ENCODE peak calls at places on chromosomes 12 and 14, in five cellular contexts. One of them, this sample, is unnamed.

GRCh38 chr12:67161322-67161918 is 107.7 kb upstream of the CAND1 start:
- DNase-seq in astrocyte: peak
- DNase-seq in HepG2: peak
- DNase-seq in PC-3: peak
- DNase-seq in IMR-90: peak
- DNase-seq in this sample: peak

GRCh38 chr14:24274101-24274543 is 2.7 kb upstream of the RABGGTA start:
- DNase-seq in astrocyte: no peak
- DNase-seq in HepG2: no peak
- DNase-seq in PC-3: peak
- DNase-seq in IMR-90: peak
- DNase-seq in this sample: peak

GRCh38 chr12:106681210-106681609 is 93.3 kb upstream of the RIC8B start:
- DNase-seq in astrocyte: no peak
- DNase-seq in HepG2: no peak
- DNase-seq in PC-3: no peak
- DNase-seq in IMR-90: no peak
- DNase-seq in this sample: no peak

GRCh38 chr12:110686294-110686903 is 2.5 kb downstream of the HVCN1 start:
- DNase-seq in astrocyte: no peak
- DNase-seq in HepG2: no peak
- DNase-seq in PC-3: no peak
- DNase-seq in IMR-90: no peak
- DNase-seq in this sample: no peak

GRCh38 chr14:37985826-37986470 is 221.8 kb upstream of the SSTR1 start:
- DNase-seq in astrocyte: peak
- DNase-seq in HepG2: peak
- DNase-seq in PC-3: peak
- DNase-seq in IMR-90: peak
- DNase-seq in this sample: peak

GRCh38 chr14:101972126-101972785 is 7.9 kb downstream of the DYNC1H1 start:
- DNase-seq in astrocyte: peak
- DNase-seq in HepG2: peak
- DNase-seq in PC-3: peak
- DNase-seq in IMR-90: peak
- DNase-seq in this sample: peak

GRCh38 chr14:35213869-35214387 is 78.3 kb upstream of the PSMA6 start:
- DNase-seq in astrocyte: peak
- DNase-seq in HepG2: peak
- DNase-seq in PC-3: peak
- DNase-seq in IMR-90: peak
- DNase-seq in this sample: peak

GRCh38 chr14:83958359-83958758 is 1571.6 kb upstream of the FLRT2 start:
- DNase-seq in astrocyte: no peak
- DNase-seq in HepG2: no peak
- DNase-seq in PC-3: peak
- DNase-seq in IMR-90: no peak
- DNase-seq in this sample: no peak

GRCh38 chr12:44357476-44357875 is 518.6 kb downstream of the NELL2 start:
- DNase-seq in astrocyte: no peak
- DNase-seq in HepG2: no peak
- DNase-seq in PC-3: no peak
- DNase-seq in IMR-90: no peak
- DNase-seq in this sample: no peak

GRCh38 chr12:103821773-103822172 is 19.3 kb downstream of the NT5DC3 start:
- DNase-seq in astrocyte: peak
- DNase-seq in HepG2: no peak
- DNase-seq in PC-3: peak
- DNase-seq in IMR-90: peak
- DNase-seq in this sample: no peak

GRCh38 chr14:105123981-105124836 is 44.4 kb downstream of the JAG2 start:
- DNase-seq in astrocyte: no peak
- DNase-seq in HepG2: no peak
- DNase-seq in PC-3: no peak
- DNase-seq in IMR-90: no peak
- DNase-seq in this sample: no peak

GRCh38 chr14:87745507-87746118 is 247.4 kb downstream of the GALC start:
- DNase-seq in astrocyte: peak
- DNase-seq in HepG2: peak
- DNase-seq in PC-3: peak
- DNase-seq in IMR-90: peak
- DNase-seq in this sample: peak

GRCh38 chr12:93569656-93570551 is 2.6 kb upstream of the SOCS2 start:
- DNase-seq in astrocyte: peak
- DNase-seq in HepG2: peak
- DNase-seq in PC-3: peak
- DNase-seq in IMR-90: peak
- DNase-seq in this sample: peak

GRCh38 chr12:88575361-88575959 is 4.8 kb downstream of the KITLG start:
- DNase-seq in astrocyte: no peak
- DNase-seq in HepG2: no peak
- DNase-seq in PC-3: no peak
- DNase-seq in IMR-90: no peak
- DNase-seq in this sample: peak

GRCh38 chr12:46711756-46712155 is 114.0 kb downstream of the SLC38A4 start:
- DNase-seq in astrocyte: peak
- DNase-seq in HepG2: no peak
- DNase-seq in PC-3: no peak
- DNase-seq in IMR-90: peak
- DNase-seq in this sample: peak

GRCh38 chr14:90383731-90384542 is 12.9 kb upstream of the CALM1 start:
- DNase-seq in astrocyte: peak
- DNase-seq in HepG2: peak
- DNase-seq in PC-3: peak
- DNase-seq in IMR-90: peak
- DNase-seq in this sample: peak

GRCh38 chr12:89935850-89936249 is 227.2 kb upstream of the ATP2B1 start:
- DNase-seq in astrocyte: no peak
- DNase-seq in HepG2: no peak
- DNase-seq in PC-3: no peak
- DNase-seq in IMR-90: no peak
- DNase-seq in this sample: no peak

GRCh38 chr12:51047655-51048540 is at the start of gene LETMD1:
- DNase-seq in astrocyte: peak
- DNase-seq in HepG2: peak
- DNase-seq in PC-3: peak
- DNase-seq in IMR-90: peak
- DNase-seq in this sample: peak

GRCh38 chr12:90618606-90619005 is 336.4 kb downstream of the CCER1 start:
- DNase-seq in astrocyte: no peak
- DNase-seq in HepG2: no peak
- DNase-seq in PC-3: peak
- DNase-seq in IMR-90: peak
- DNase-seq in this sample: no peak

GRCh38 chr12:124696689-124697476 is 129.5 kb upstream of the NCOR2 start:
- DNase-seq in astrocyte: no peak
- DNase-seq in HepG2: no peak
- DNase-seq in PC-3: no peak
- DNase-seq in IMR-90: no peak
- DNase-seq in this sample: no peak

GRCh38 chr12:6780573-6780972 is 8.3 kb downstream of the LAG3 start:
- DNase-seq in astrocyte: no peak
- DNase-seq in HepG2: no peak
- DNase-seq in PC-3: no peak
- DNase-seq in IMR-90: no peak
- DNase-seq in this sample: no peak

GRCh38 chr12:6777386-6777785 is 5.1 kb downstream of the LAG3 start:
- DNase-seq in astrocyte: no peak
- DNase-seq in HepG2: no peak
- DNase-seq in PC-3: no peak
- DNase-seq in IMR-90: no peak
- DNase-seq in this sample: no peak

GRCh38 chr12:6779667-6780459 is 7.5 kb downstream of the LAG3 start:
- DNase-seq in astrocyte: no peak
- DNase-seq in HepG2: peak
- DNase-seq in PC-3: no peak
- DNase-seq in IMR-90: no peak
- DNase-seq in this sample: no peak

GRCh38 chr12:6778212-6778570 is 5.9 kb downstream of the LAG3 start:
- DNase-seq in astrocyte: no peak
- DNase-seq in HepG2: no peak
- DNase-seq in PC-3: no peak
- DNase-seq in IMR-90: no peak
- DNase-seq in this sample: peak

DNA sequence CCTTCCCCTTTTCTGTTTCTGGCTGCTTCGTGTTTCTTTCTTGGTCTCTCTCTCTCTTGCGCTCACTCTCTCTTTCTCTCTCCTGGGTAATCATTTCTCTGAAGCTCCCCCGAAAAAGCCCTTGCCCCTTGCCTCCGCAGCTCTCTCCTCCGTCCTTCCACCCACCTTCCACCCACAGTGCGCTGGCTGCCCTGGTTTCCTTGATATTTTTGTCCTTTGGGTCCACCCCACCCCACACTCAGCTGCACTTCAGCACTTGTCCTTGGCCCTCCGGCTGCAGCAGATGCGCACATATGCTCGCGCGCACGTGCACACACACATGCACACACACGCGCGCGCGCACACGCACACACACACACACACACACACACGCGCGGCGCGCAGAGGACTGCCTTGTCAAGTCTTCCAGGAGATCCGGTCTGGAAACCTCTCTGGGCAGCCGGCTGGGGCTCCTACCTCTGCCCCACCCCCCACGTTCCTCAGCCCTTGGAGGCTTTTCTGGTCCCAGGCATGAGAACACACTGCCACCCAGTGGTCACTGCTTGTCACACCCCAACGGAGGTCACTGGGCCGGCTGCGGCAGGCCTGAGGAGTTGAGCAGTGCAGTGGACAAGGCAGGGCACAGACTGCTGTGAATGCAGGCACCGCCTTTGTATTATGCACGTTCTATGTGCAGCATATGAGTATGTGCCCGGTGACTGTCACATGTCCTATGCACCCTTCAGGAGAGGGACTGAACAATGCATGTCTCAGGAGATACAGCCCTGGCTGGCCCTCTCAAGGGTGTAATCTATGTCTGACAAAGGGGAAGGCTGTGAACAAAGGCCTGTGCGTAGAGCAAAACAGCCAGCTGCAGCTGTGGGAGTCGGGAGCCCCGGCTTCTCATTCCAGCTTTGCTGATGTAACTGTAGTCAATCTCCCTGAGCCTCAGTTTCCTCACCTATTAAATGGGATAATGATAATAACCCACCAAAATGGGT is 6.5 kb downstream of the LAG3 start:
- DNase-seq in astrocyte: peak
- DNase-seq in HepG2: peak
- DNase-seq in PC-3: peak
- DNase-seq in IMR-90: peak
- DNase-seq in this sample: peak
- H3K27ac ChIP-seq in astrocyte: no peak
- H3K27ac ChIP-seq in HepG2: peak
- H3K27ac ChIP-seq in PC-3: no peak
- H3K27ac ChIP-seq in IMR-90: peak
- H3K27ac ChIP-seq in this sample: no peak

GRCh38 chr14:79580414-79580813 is 630.9 kb downstream of the DIO2 start:
- DNase-seq in astrocyte: no peak
- DNase-seq in HepG2: no peak
- DNase-seq in PC-3: no peak
- DNase-seq in IMR-90: no peak
- DNase-seq in this sample: no peak
- H3K9ac ChIP-seq in astrocyte: no peak
- H3K9ac ChIP-seq in HepG2: no peak
- H3K9ac ChIP-seq in PC-3: no peak
- H3K9ac ChIP-seq in IMR-90: no peak
- H3K9ac ChIP-seq in this sample: no peak

GRCh38 chr12:123441523-123442164 is 5.2 kb upstream of the RILPL2 start:
- DNase-seq in astrocyte: no peak
- DNase-seq in HepG2: no peak
- DNase-seq in PC-3: no peak
- DNase-seq in IMR-90: no peak
- DNase-seq in this sample: no peak

GRCh38 chr12:123442774-123443173 is 6.3 kb upstream of the RILPL2 start:
- DNase-seq in astrocyte: no peak
- DNase-seq in HepG2: no peak
- DNase-seq in PC-3: no peak
- DNase-seq in IMR-90: no peak
- DNase-seq in this sample: no peak

GRCh38 chr12:123449103-123449736 is 8.7 kb upstream of the SNRNP35 start:
- DNase-seq in astrocyte: no peak
- DNase-seq in HepG2: peak
- DNase-seq in PC-3: no peak
- DNase-seq in IMR-90: no peak
- DNase-seq in this sample: peak

GRCh38 chr12:123445388-123446344 is 9.2 kb upstream of the RILPL2 start:
- DNase-seq in astrocyte: peak
- DNase-seq in HepG2: no peak
- DNase-seq in PC-3: peak
- DNase-seq in IMR-90: peak
- DNase-seq in this sample: peak

DNA sequence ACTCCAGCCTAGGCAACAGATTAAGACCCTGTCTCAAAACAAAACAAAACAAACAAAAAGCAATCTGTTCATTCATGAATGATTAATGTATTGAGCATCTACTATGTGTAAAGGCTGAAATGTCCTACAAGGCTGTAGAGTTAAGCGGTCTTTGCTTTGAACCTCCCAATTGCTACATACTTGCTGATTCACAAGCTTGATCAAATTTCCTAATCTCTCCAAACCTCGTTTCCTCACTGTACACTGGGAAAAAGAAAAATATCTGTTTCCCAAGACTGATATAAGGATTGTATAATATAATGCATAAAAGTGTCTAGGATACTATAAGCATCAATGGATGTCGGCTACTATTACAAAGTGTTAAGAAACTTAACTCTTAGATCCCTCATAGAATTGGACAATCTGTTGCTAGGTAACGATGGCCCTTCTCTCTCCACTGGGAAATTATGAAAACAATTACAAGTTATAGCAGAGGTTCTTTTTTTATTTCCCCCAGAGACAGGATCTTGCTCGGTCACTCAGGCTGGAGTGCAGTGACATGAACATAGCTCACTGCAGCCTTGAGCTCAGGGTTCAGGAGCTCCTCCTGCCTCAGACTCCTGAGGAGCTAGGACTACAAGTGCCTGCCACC is 8.0 kb upstream of the RILPL2 start:
- DNase-seq in astrocyte: peak
- DNase-seq in HepG2: peak
- DNase-seq in PC-3: no peak
- DNase-seq in IMR-90: peak
- DNase-seq in this sample: peak
- H3K27ac ChIP-seq in astrocyte: no peak
- H3K27ac ChIP-seq in HepG2: no peak
- H3K27ac ChIP-seq in PC-3: no peak
- H3K27ac ChIP-seq in IMR-90: no peak
- H3K27ac ChIP-seq in this sample: no peak

GRCh38 chr12:54025507-54026393 is 2.5 kb upstream of the HOXC6 start:
- DNase-seq in astrocyte: no peak
- DNase-seq in HepG2: no peak
- DNase-seq in PC-3: no peak
- DNase-seq in IMR-90: no peak
- DNase-seq in this sample: no peak

GRCh38 chr12:54026640-54027441 is 1.4 kb upstream of the HOXC6 start:
- DNase-seq in astrocyte: no peak
- DNase-seq in HepG2: no peak
- DNase-seq in PC-3: no peak
- DNase-seq in IMR-90: no peak
- DNase-seq in this sample: no peak

GRCh38 chr12:54029529-54030441 is 1.5 kb downstream of the HOXC6 start:
- DNase-seq in astrocyte: no peak
- DNase-seq in HepG2: no peak
- DNase-seq in PC-3: no peak
- DNase-seq in IMR-90: no peak
- DNase-seq in this sample: no peak

GRCh38 chr12:54028324-54029201 is at the start of gene HOXC6:
- DNase-seq in astrocyte: no peak
- DNase-seq in HepG2: no peak
- DNase-seq in PC-3: peak
- DNase-seq in IMR-90: no peak
- DNase-seq in this sample: peak

GRCh38 chr12:54027442-54027786 is 826 bp upstream of the HOXC6 start:
- DNase-seq in astrocyte: no peak
- DNase-seq in HepG2: no peak
- DNase-seq in PC-3: no peak
- DNase-seq in IMR-90: no peak
- DNase-seq in this sample: no peak
- H3K9ac ChIP-seq in astrocyte: no peak
- H3K9ac ChIP-seq in HepG2: no peak
- H3K9ac ChIP-seq in PC-3: no peak
- H3K9ac ChIP-seq in IMR-90: no peak
- H3K9ac ChIP-seq in this sample: no peak

This sample was measured in fibroblast of lung.